ENCODE peak calls at places on chromosomes 16 and 17, in ten cellular contexts. D is heart left ventricle, Q is adrenal gland, F is gastrocnemius medialis, C is sigmoid colon, S is endothelial cell of umbilical vein, G is tibial nerve, O is breast epithelium, P is ovary, H is uterus. W is an unnamed sample. For H3K36me3, the result is how much of the 10 kb centered on the place peaks cover.

GRCh38 chr16:24508614-24509013 is 30.8 kb upstream of the RBBP6 start:
- DNase-seq in D (no peak), Q (peak), F (peak), C (no peak), S (peak), G (no peak), O (no peak), P (no peak), H (no peak), W (no peak)

GRCh38 chr16:19881028-19881427 is 3.6 kb downstream of the GPRC5B start:
- DNase-seq in D (no peak), Q (no peak), F (no peak), C (no peak), S (no peak), G (no peak), O (no peak), P (no peak), H (no peak), W (no peak)

GRCh38 chr16:62079236-62079635 is 43.0 kb upstream of the CDH8 start:
- DNase-seq in D (no peak), Q (no peak), F (no peak), C (no peak), S (no peak), G (no peak), O (no peak), P (no peak), H (no peak), W (no peak)

GRCh38 chr17:39244600-39245570 is 19.1 kb upstream of the STAC2 start:
- DNase-seq in D (peak), Q (peak), F (peak), C (peak), S (peak), G (peak), O (peak), P (peak), H (peak), W (peak)

GRCh38 chr16:81700071-81700779 is 78.9 kb upstream of the PLCG2 start:
- DNase-seq in D (peak), Q (no peak), F (no peak), C (no peak), S (no peak), G (no peak), O (no peak), P (no peak), H (no peak), W (peak)

GRCh38 chr16:7397901-7398300 is 65.3 kb downstream of the RBFOX1 start:
- DNase-seq in D (no peak), Q (no peak), F (no peak), C (no peak), S (no peak), G (no peak), O (no peak), P (no peak), H (no peak), W (no peak)

GRCh38 chr17:73297934-73298861 is 13.6 kb downstream of the CDC42EP4 start:
- DNase-seq in D (no peak), Q (no peak), F (no peak), C (no peak), S (no peak), G (no peak), O (no peak), P (no peak), H (no peak), W (no peak)

GRCh38 chr17:49290690-49291326 is 60.2 kb upstream of the PHOSPHO1 start:
- DNase-seq in D (no peak), Q (no peak), F (no peak), C (no peak), S (peak), G (no peak), O (no peak), P (no peak), H (no peak), W (no peak)

GRCh38 chr17:19948100-19948943 is 29.3 kb downstream of the AKAP10 start:
- DNase-seq in D (no peak), Q (no peak), F (no peak), C (no peak), S (no peak), G (no peak), O (no peak), P (no peak), H (no peak), W (no peak)

GRCh38 chr17:58338907-58339774 is 10.5 kb upstream of the TSPOAP1 start:
- DNase-seq in D (peak), Q (peak), F (peak), C (peak), S (no peak), G (no peak), O (no peak), P (peak), H (no peak), W (peak)
- TF ChIP-seq POLR2A in D (peak), Q (peak), F (peak), C (peak), S (no peak), G (no peak), O (no peak), P (no peak), H (no peak), W (no peak)

DNA sequence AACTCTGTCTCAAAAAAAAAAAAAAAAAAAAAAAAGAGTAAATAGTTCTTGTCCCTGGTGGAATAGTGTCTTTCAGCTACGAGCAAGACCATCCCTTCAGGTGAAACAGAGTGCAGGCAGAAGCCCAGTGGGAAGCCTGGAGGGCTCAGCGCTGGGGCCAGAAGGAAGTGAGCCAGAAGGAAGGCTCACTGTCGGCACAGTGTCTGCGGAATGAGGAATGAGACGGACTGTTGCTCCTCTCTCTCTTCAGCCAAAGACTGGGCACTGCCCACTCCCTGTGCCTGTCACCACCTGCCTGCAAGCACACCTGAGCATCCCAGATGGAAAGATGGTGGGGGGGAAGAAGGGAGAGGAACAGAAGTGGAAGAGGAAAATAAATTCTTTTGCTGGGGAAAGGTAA is 7.5 kb downstream of the RSL1D1 start:
- DNase-seq in D (no peak), Q (no peak), F (no peak), C (no peak), S (no peak), G (no peak), O (no peak), P (no peak), H (no peak), W (no peak)
- H3K36me3 ChIP-seq in D (half or more), Q (under half), F (under half), C (half or more), S (under half), G (half or more), O (under half), P (under half), H (under half), W (half or more)

DNA sequence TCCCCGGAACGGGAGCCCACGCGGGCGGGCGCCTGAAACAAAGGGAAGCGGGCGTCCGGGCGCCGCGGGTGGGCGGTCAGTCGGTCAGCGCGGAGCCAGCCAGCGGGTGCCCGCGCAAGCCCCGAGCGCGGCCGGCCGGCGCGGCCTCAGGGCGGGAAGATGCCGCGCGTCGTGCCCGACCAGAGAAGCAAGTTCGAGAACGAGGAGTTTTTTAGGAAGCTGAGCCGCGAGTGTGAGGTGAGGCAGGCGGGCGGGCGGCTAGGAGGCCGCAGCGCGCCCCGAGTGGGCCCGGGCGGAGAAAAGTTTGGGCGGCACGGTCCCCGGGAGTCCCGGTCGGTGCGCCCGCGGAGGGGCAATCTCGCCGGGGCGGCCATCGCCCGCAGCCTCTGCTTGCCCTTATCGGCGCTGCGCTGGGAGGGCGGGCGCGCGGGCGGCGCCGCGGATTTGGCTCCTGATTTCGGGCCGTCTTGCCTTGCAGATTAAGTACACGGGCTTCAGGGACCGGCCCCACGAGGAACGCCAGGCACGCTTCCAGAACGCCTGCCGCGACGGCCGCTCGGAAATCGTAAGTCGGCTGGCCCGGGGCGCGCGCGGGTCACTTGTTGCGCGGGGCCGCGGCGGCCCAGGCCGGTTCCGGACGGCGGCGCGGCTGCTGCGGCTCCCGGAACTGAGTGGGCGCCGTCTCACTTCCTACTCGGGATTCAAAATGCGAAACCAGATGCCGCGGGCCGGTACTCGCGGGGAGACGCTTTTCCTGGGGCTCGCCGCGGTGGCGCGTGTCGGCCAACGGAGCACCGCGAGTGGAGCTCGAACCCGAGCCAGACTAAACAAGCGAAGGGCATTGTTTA is 524 bp downstream of the CBFB start:
- DNase-seq in D (peak), Q (peak), F (peak), C (peak), S (peak), G (peak), O (peak), P (peak), H (peak), W (peak)
- TF ChIP-seq POLR2A in D (no peak), Q (peak), F (peak), C (no peak), S (peak), G (peak), O (no peak), P (peak), H (no peak), W (no peak)

DNA sequence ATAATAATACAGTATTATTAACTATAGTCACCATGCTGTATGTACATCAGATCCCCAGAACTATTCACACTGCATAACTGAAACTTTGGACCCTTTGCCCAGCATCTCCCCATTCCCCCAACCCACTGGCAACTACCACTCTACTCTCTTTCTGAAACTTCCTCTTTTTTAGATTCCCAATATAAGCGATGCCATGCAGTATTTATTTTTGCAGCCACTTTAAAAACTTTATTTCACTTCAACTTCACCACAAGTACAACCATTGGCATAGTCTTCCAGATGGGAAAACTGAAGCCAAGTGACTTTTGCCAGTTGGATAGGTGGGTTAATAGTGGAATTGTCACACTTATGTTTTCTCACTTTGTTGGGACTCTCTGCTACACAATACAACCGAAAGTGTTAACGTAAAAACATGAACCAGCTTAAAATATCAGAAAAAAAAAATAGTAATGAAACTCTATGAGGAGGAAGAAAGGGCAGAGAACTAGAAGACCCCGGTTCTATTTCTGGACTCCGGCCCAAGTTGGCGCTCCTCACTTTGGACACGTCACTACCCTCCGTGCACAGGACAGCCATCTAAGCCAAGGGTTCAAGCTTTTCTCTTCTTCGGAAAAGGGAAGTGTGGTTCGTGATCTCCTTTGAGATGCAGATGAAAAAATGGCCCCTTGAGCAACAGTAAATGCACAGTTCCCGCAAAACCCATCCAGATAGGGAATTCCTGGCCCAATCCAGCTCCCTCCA is 744 bp downstream of the SHCBP1 start:
- DNase-seq in D (no peak), Q (no peak), F (no peak), C (no peak), S (peak), G (no peak), O (no peak), P (no peak), H (no peak), W (no peak)
- H3K36me3 ChIP-seq in D (under half), Q (under half), F (under half), C (under half), S (under half), G (under half), O (under half), P (under half), H (under half), W (under half)